ENCODE peak calls at places on chromosomes 6 and 20, in seven cellular contexts. One of them, this sample, is unnamed.

GRCh38 chr6:144585217-144585814 is 300.2 kb downstream of the UTRN start:
- DNase-seq in A673: peak
- DNase-seq in transverse colon: no peak
- DNase-seq in AG10803: peak
- DNase-seq in gastrocnemius medialis: no peak
- DNase-seq in choroid plexus epithelial cell: peak
- DNase-seq in lung: no peak
- DNase-seq in this sample: peak

GRCh38 chr6:119344306-119344705 is 5.3 kb downstream of the MAN1A1 start:
- DNase-seq in A673: no peak
- DNase-seq in transverse colon: peak
- DNase-seq in gastrocnemius medialis: no peak
- DNase-seq in lung: no peak
- DNase-seq in AG10803: no peak
- DNase-seq in choroid plexus epithelial cell: no peak
- DNase-seq in this sample: peak

GRCh38 chr20:18611492-18611891 is 23.6 kb downstream of the DTD1 start:
- DNase-seq in AG10803: peak
- DNase-seq in gastrocnemius medialis: no peak
- DNase-seq in A673: peak
- DNase-seq in lung: no peak
- DNase-seq in choroid plexus epithelial cell: no peak
- DNase-seq in transverse colon: no peak
- DNase-seq in this sample: peak

GRCh38 chr6:3222506-3223038 is 4.9 kb downstream of the TUBB2B start:
- DNase-seq in gastrocnemius medialis: no peak
- DNase-seq in AG10803: no peak
- DNase-seq in transverse colon: no peak
- DNase-seq in lung: no peak
- DNase-seq in choroid plexus epithelial cell: no peak
- DNase-seq in A673: no peak
- DNase-seq in this sample: no peak

GRCh38 chr6:170024940-170025339 is 265.9 kb downstream of the DLL1 start:
- DNase-seq in choroid plexus epithelial cell: peak
- DNase-seq in lung: no peak
- DNase-seq in A673: no peak
- DNase-seq in gastrocnemius medialis: no peak
- DNase-seq in transverse colon: peak
- DNase-seq in AG10803: peak
- DNase-seq in this sample: peak

GRCh38 chr6:13165518-13166186 is 162.7 kb downstream of the TBC1D7 start:
- DNase-seq in lung: no peak
- DNase-seq in gastrocnemius medialis: no peak
- DNase-seq in A673: no peak
- DNase-seq in choroid plexus epithelial cell: no peak
- DNase-seq in transverse colon: no peak
- DNase-seq in AG10803: no peak
- DNase-seq in this sample: no peak

GRCh38 chr6:16810411-16810810 is 49.2 kb upstream of the ATXN1 start:
- DNase-seq in choroid plexus epithelial cell: no peak
- DNase-seq in transverse colon: no peak
- DNase-seq in lung: no peak
- DNase-seq in AG10803: no peak
- DNase-seq in gastrocnemius medialis: no peak
- DNase-seq in A673: no peak
- DNase-seq in this sample: no peak

GRCh38 chr6:69632932-69633331 is 163.9 kb downstream of the LMBRD1 start:
- DNase-seq in choroid plexus epithelial cell: no peak
- DNase-seq in transverse colon: no peak
- DNase-seq in lung: no peak
- DNase-seq in A673: no peak
- DNase-seq in AG10803: no peak
- DNase-seq in gastrocnemius medialis: no peak
- DNase-seq in this sample: no peak

GRCh38 chr6:80610821-80611220 is 504.4 kb downstream of the BCKDHB start:
- DNase-seq in gastrocnemius medialis: no peak
- DNase-seq in lung: no peak
- DNase-seq in transverse colon: no peak
- DNase-seq in A673: no peak
- DNase-seq in AG10803: peak
- DNase-seq in choroid plexus epithelial cell: peak
- DNase-seq in this sample: peak

GRCh38 chr6:21831531-21832291 is 238.2 kb downstream of the SOX4 start:
- DNase-seq in AG10803: peak
- DNase-seq in A673: no peak
- DNase-seq in transverse colon: no peak
- DNase-seq in gastrocnemius medialis: no peak
- DNase-seq in choroid plexus epithelial cell: peak
- DNase-seq in lung: no peak
- DNase-seq in this sample: no peak

GRCh38 chr6:63571382-63571882 is 848 bp upstream of the LOC128125822 start:
- DNase-seq in lung: no peak
- DNase-seq in A673: no peak
- DNase-seq in choroid plexus epithelial cell: no peak
- DNase-seq in AG10803: no peak
- DNase-seq in transverse colon: no peak
- DNase-seq in gastrocnemius medialis: no peak
- DNase-seq in this sample: no peak

GRCh38 chr6:85421963-85422362 is 27.9 kb upstream of the NT5E start:
- DNase-seq in A673: no peak
- DNase-seq in transverse colon: no peak
- DNase-seq in lung: no peak
- DNase-seq in choroid plexus epithelial cell: peak
- DNase-seq in gastrocnemius medialis: no peak
- DNase-seq in AG10803: peak
- DNase-seq in this sample: peak

GRCh38 chr6:15431762-15432495 is 186.1 kb downstream of the JARID2 start:
- DNase-seq in transverse colon: no peak
- DNase-seq in A673: no peak
- DNase-seq in choroid plexus epithelial cell: peak
- DNase-seq in AG10803: peak
- DNase-seq in gastrocnemius medialis: peak
- DNase-seq in lung: peak
- DNase-seq in this sample: no peak

GRCh38 chr20:57654363-57654997 is 34.3 kb upstream of the ZBP1 start:
- DNase-seq in A673: peak
- DNase-seq in AG10803: peak
- DNase-seq in transverse colon: peak
- DNase-seq in lung: peak
- DNase-seq in gastrocnemius medialis: no peak
- DNase-seq in choroid plexus epithelial cell: peak
- DNase-seq in this sample: peak

GRCh38 chr20:41149679-41150131 is 12.4 kb downstream of the PLCG1 start:
- DNase-seq in transverse colon: peak
- DNase-seq in lung: no peak
- DNase-seq in gastrocnemius medialis: no peak
- DNase-seq in choroid plexus epithelial cell: peak
- DNase-seq in AG10803: peak
- DNase-seq in A673: peak
- DNase-seq in this sample: peak

GRCh38 chr6:296151-297122 is 4.2 kb downstream of the DUSP22 start:
- DNase-seq in gastrocnemius medialis: no peak
- DNase-seq in A673: no peak
- DNase-seq in AG10803: no peak
- DNase-seq in transverse colon: peak
- DNase-seq in choroid plexus epithelial cell: peak
- DNase-seq in lung: no peak
- DNase-seq in this sample: peak

GRCh38 chr6:129131282-129131681 is 248.3 kb downstream of the LAMA2 start:
- DNase-seq in A673: no peak
- DNase-seq in transverse colon: no peak
- DNase-seq in gastrocnemius medialis: peak
- DNase-seq in AG10803: peak
- DNase-seq in lung: no peak
- DNase-seq in choroid plexus epithelial cell: peak
- DNase-seq in this sample: no peak

GRCh38 chr6:95133578-95133977 is 443.8 kb upstream of the MANEA start:
- DNase-seq in choroid plexus epithelial cell: peak
- DNase-seq in A673: peak
- DNase-seq in AG10803: no peak
- DNase-seq in lung: no peak
- DNase-seq in transverse colon: no peak
- DNase-seq in gastrocnemius medialis: no peak
- DNase-seq in this sample: no peak

GRCh38 chr20:32823078-32823477 is 3.3 kb downstream of the MAPRE1 start:
- DNase-seq in AG10803: peak
- DNase-seq in transverse colon: no peak
- DNase-seq in gastrocnemius medialis: no peak
- DNase-seq in choroid plexus epithelial cell: peak
- DNase-seq in lung: no peak
- DNase-seq in A673: peak
- DNase-seq in this sample: peak

GRCh38 chr6:109769213-109769612 is 78.1 kb downstream of the FIG4 start:
- DNase-seq in AG10803: no peak
- DNase-seq in lung: no peak
- DNase-seq in choroid plexus epithelial cell: no peak
- DNase-seq in transverse colon: no peak
- DNase-seq in A673: no peak
- DNase-seq in gastrocnemius medialis: no peak
- DNase-seq in this sample: no peak

GRCh38 chr20:58099291-58099915 is 129.1 kb downstream of the ANKRD60 start:
- DNase-seq in choroid plexus epithelial cell: no peak
- DNase-seq in transverse colon: no peak
- DNase-seq in AG10803: no peak
- DNase-seq in gastrocnemius medialis: no peak
- DNase-seq in lung: no peak
- DNase-seq in A673: no peak
- DNase-seq in this sample: no peak

GRCh38 chr6:18412073-18412472 is 24.9 kb downstream of the RNF144B start:
- DNase-seq in choroid plexus epithelial cell: no peak
- DNase-seq in gastrocnemius medialis: no peak
- DNase-seq in transverse colon: no peak
- DNase-seq in AG10803: no peak
- DNase-seq in A673: no peak
- DNase-seq in lung: no peak
- DNase-seq in this sample: no peak

GRCh38 chr20:37347891-37348642 is 2.1 kb downstream of the SRC start:
- DNase-seq in lung: no peak
- DNase-seq in AG10803: no peak
- DNase-seq in gastrocnemius medialis: no peak
- DNase-seq in choroid plexus epithelial cell: no peak
- DNase-seq in transverse colon: no peak
- DNase-seq in A673: no peak
- DNase-seq in this sample: no peak

GRCh38 chr6:105879902-105880547 is 206.1 kb upstream of the PRDM1 start:
- DNase-seq in AG10803: no peak
- DNase-seq in A673: no peak
- DNase-seq in transverse colon: peak
- DNase-seq in lung: no peak
- DNase-seq in choroid plexus epithelial cell: no peak
- DNase-seq in gastrocnemius medialis: no peak
- DNase-seq in this sample: no peak
- H3K4me3 ChIP-seq in AG10803: no peak
- H3K4me3 ChIP-seq in A673: no peak
- H3K4me3 ChIP-seq in transverse colon: no peak
- H3K4me3 ChIP-seq in lung: no peak
- H3K4me3 ChIP-seq in choroid plexus epithelial cell: no peak
- H3K4me3 ChIP-seq in gastrocnemius medialis: no peak
- H3K4me3 ChIP-seq in this sample: no peak

DNA sequence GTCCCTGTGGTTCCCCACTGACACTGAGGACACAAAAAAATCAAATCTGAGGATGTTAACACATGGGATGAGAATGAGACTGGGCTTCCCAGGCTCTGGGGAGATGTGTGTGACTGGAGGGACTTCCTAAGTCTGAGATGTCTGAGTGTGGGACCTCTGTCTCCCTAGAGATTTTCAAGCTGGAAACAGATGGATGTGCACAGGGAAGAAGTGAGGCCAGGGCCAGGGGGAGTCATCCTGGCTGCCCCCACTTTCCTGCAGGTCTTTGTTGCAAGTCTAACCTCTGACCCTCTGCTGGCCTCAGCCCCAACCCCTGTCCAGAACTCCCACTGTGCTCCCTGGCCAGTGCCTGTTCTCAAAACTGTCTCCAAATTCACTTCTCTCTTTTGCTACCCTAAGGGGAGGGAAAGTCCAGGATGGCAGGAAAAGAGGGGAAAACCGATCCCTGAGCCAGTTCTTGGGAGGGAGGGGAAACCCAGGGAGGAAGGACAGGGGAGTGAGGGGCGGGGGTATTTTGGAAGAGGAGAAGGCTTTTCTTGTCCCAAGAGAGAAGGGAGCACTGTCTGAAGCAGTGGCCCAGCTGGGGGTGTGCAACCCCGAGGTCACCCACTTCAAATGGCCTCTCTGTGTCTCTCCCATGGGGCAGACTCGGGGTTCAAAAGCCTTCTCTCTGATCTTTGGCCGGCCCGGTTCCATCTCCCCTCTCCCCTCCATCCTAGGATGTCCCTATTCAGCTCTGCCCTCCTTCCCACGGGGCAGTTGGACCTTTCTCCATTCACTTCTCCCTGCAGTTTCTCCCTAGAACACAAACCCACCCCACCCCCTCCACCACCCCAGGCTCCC is 3.1 kb downstream of the PPP1R18 start:
- DNase-seq in lung: no peak
- DNase-seq in choroid plexus epithelial cell: no peak
- DNase-seq in A673: no peak
- DNase-seq in AG10803: no peak
- DNase-seq in gastrocnemius medialis: no peak
- DNase-seq in transverse colon: no peak
- DNase-seq in this sample: no peak
- H3K4me3 ChIP-seq in lung: peak
- H3K4me3 ChIP-seq in choroid plexus epithelial cell: peak
- H3K4me3 ChIP-seq in A673: peak
- H3K4me3 ChIP-seq in AG10803: peak
- H3K4me3 ChIP-seq in gastrocnemius medialis: peak
- H3K4me3 ChIP-seq in transverse colon: peak
- H3K4me3 ChIP-seq in this sample: peak

GRCh38 chr6:6661191-6661590 is 72.7 kb downstream of the LY86 start:
- DNase-seq in choroid plexus epithelial cell: no peak
- DNase-seq in AG10803: no peak
- DNase-seq in gastrocnemius medialis: no peak
- DNase-seq in transverse colon: no peak
- DNase-seq in A673: no peak
- DNase-seq in lung: no peak
- DNase-seq in this sample: no peak
- H3K4me3 ChIP-seq in choroid plexus epithelial cell: no peak
- H3K4me3 ChIP-seq in AG10803: no peak
- H3K4me3 ChIP-seq in gastrocnemius medialis: no peak
- H3K4me3 ChIP-seq in transverse colon: no peak
- H3K4me3 ChIP-seq in A673: no peak
- H3K4me3 ChIP-seq in lung: no peak
- H3K4me3 ChIP-seq in this sample: no peak

DNA sequence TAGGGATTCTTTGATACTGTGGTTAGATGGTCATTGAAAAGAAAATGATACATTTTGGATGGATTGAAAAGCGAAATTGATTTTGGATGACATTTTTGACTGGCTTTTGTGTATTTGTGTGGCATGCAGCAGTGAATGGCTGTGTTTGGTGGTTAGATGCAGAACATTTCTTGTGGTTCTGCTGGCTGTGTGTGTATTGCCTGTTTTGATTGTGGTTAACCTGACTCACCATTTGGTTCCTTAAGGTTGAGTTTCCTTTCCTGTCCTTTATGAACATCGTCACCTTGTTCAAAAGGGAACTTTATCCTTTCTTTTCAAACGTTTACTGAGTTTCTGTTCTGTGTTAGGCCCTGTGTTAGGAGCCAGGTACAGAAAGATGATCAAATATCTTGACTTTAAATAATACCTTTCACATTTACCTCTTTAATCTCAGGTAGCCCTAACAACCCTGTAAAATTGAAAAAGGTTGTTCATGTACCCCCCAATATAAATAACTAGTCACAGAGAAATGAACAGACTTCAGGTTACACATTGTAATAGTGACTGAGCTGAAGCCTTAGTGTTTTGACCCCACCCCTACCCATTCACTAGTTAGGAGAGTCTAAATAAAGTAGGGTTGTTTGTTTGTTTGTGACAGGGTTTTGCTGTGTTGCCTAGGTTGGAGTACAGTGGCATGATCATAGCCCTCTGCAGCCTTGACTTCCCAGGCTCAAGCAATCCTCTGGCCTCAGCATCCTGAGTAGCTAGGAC is 23.8 kb downstream of the ANKS1A start:
- DNase-seq in A673: no peak
- DNase-seq in choroid plexus epithelial cell: peak
- DNase-seq in lung: no peak
- DNase-seq in gastrocnemius medialis: no peak
- DNase-seq in transverse colon: no peak
- DNase-seq in AG10803: peak
- DNase-seq in this sample: peak
- H3K4me3 ChIP-seq in A673: no peak
- H3K4me3 ChIP-seq in choroid plexus epithelial cell: no peak
- H3K4me3 ChIP-seq in lung: no peak
- H3K4me3 ChIP-seq in gastrocnemius medialis: no peak
- H3K4me3 ChIP-seq in transverse colon: no peak
- H3K4me3 ChIP-seq in AG10803: no peak
- H3K4me3 ChIP-seq in this sample: no peak